ENCODE peak calls at places on chromosomes 3 and 15, in nine cellular contexts. C is A549, U is adrenal gland, Y is transverse colon, N is suprapubic skin, Q is IMR-90, J is right lobe of liver, T is uterus, W is spleen. O is an unnamed sample.

GRCh38 chr3:46883252-46884185 is 6.0 kb downstream of the PTH1R start:
- DNase-seq in Y (no peak), W (no peak), Q (no peak), N (no peak), T (no peak), J (no peak), U (no peak), C (no peak), O (no peak)

GRCh38 chr3:22089284-22089683 is 338.3 kb upstream of the ZNF385D start:
- DNase-seq in U (no peak), Q (peak), J (peak), T (no peak), Y (peak), C (peak), N (no peak), W (no peak), O (no peak)

GRCh38 chr15:35728176-35728938 is 182.4 kb upstream of the DPH6 start:
- DNase-seq in N (no peak), T (no peak), J (no peak), W (no peak), Y (no peak), C (peak), U (no peak), Q (no peak), O (no peak)

GRCh38 chr3:132292062-132292461 is 25.1 kb upstream of the ACP3 start:
- DNase-seq in Y (no peak), C (no peak), W (no peak), N (no peak), T (no peak), J (no peak), U (no peak), Q (no peak), O (no peak)

GRCh38 chr3:113496924-113497323 is 18.0 kb downstream of the SPICE1 start:
- DNase-seq in C (peak), J (no peak), W (no peak), Q (peak), N (no peak), U (no peak), Y (no peak), T (no peak), O (no peak)

GRCh38 chr3:88113311-88114162 is 36.2 kb upstream of the C3orf38 start:
- DNase-seq in J (peak), Q (peak), U (peak), W (no peak), C (peak), T (peak), N (no peak), Y (peak), O (peak)

GRCh38 chr3:13120246-13120927 is 47.2 kb upstream of the IQSEC1 start:
- DNase-seq in J (no peak), C (no peak), U (no peak), W (peak), Q (no peak), T (no peak), N (peak), Y (no peak), O (no peak)

GRCh38 chr3:139248593-139249255 is 95.1 kb upstream of the MRPS22 start:
- DNase-seq in C (no peak), U (no peak), Q (no peak), T (no peak), Y (no peak), J (no peak), W (no peak), N (no peak), O (no peak)

GRCh38 chr15:76340198-76340801 is 3.7 kb downstream of the ISL2 start:
- DNase-seq in Q (no peak), N (no peak), T (no peak), J (no peak), U (no peak), Y (peak), C (no peak), W (peak), O (no peak)

GRCh38 chr3:178947738-178948137 is 123.9 kb downstream of the ZMAT3 start:
- DNase-seq in Q (no peak), C (no peak), J (no peak), T (no peak), W (no peak), U (no peak), N (no peak), Y (no peak), O (no peak)

GRCh38 chr3:143002083-143002712 is 828 bp downstream of the U2SURP start:
- DNase-seq in Q (peak), J (no peak), N (no peak), W (no peak), T (no peak), C (peak), Y (no peak), U (no peak), O (no peak)

GRCh38 chr3:5891721-5892120 is 704.2 kb downstream of the EDEM1 start:
- DNase-seq in C (no peak), Y (no peak), U (no peak), Q (no peak), N (no peak), J (no peak), T (no peak), W (no peak), O (no peak)

GRCh38 chr3:28033059-28033784 is 208.2 kb upstream of the CMC1 start:
- DNase-seq in W (no peak), Y (no peak), J (no peak), Q (no peak), C (no peak), T (no peak), N (no peak), U (no peak), O (no peak)

GRCh38 chr3:47379488-47379899 is 1.3 kb upstream of the PTPN23 start:
- DNase-seq in N (no peak), Y (peak), Q (no peak), U (no peak), T (no peak), J (peak), W (peak), C (no peak), O (no peak)

GRCh38 chr3:11370134-11370533 is 97.9 kb downstream of the ATG7 start:
- DNase-seq in N (no peak), U (no peak), C (no peak), J (no peak), T (no peak), Q (no peak), Y (no peak), W (no peak), O (no peak)

GRCh38 chr3:177824190-177824786 is 627.0 kb upstream of the TBL1XR1 start:
- DNase-seq in W (no peak), J (peak), N (peak), Q (peak), C (peak), Y (peak), T (peak), U (peak), O (peak)

GRCh38 chr15:39135989-39136388 is 444.9 kb upstream of the THBS1 start:
- DNase-seq in U (no peak), W (no peak), C (no peak), T (no peak), J (no peak), Q (peak), N (no peak), Y (no peak), O (no peak)

GRCh38 chr3:149377408-149378111 is at the start of gene TM4SF1:
- DNase-seq in Q (peak), J (no peak), W (no peak), Y (peak), U (peak), T (peak), C (peak), N (no peak), O (peak)

GRCh38 chr15:88243895-88244787 is 12.4 kb downstream of the NTRK3 start:
- DNase-seq in N (no peak), J (no peak), C (peak), W (no peak), Y (no peak), Q (peak), T (no peak), U (no peak), O (no peak)

GRCh38 chr15:75123395-75123794 is 78.3 kb upstream of the C15orf39 start:
- DNase-seq in Y (no peak), W (no peak), C (peak), U (no peak), Q (peak), J (no peak), N (no peak), T (no peak), O (no peak)

GRCh38 chr3:128487813-128488635 is 5.0 kb downstream of the GATA2 start:
- DNase-seq in T (peak), C (peak), U (peak), W (peak), Y (peak), N (peak), J (peak), Q (peak), O (peak)

GRCh38 chr15:49137861-49138260 is 17.5 kb downstream of the COPS2 start:
- DNase-seq in Y (no peak), J (no peak), T (no peak), W (no peak), Q (peak), U (no peak), N (no peak), C (no peak), O (no peak)

GRCh38 chr15:34721802-34722795 is 32.7 kb downstream of the GJD2 start:
- DNase-seq in Q (peak), Y (no peak), W (peak), N (peak), J (peak), U (peak), C (peak), T (peak), O (peak)

GRCh38 chr3:41961061-41961749 is 698 bp downstream of the ULK4 start:
- DNase-seq in Y (peak), U (peak), N (peak), J (peak), T (peak), C (peak), Q (peak), W (peak), O (peak)

GRCh38 chr15:68375716-68376220 is 56.2 kb downstream of the ITGA11 start:
- DNase-seq in C (no peak), U (no peak), Y (no peak), W (no peak), T (peak), J (no peak), Q (no peak), N (peak), O (no peak)

GRCh38 chr15:40276927-40277326 is 5.9 kb downstream of the ANKRD63 start:
- DNase-seq in Q (no peak), J (no peak), W (no peak), T (no peak), N (no peak), Y (no peak), U (no peak), C (no peak), O (no peak)

GRCh38 chr15:101233651-101234281 is 18.1 kb downstream of the CHSY1 start:
- DNase-seq in U (no peak), C (no peak), Y (no peak), N (no peak), W (no peak), T (no peak), J (no peak), Q (no peak), O (no peak)

GRCh38 chr3:17741621-17742091 is 775 bp downstream of the TBC1D5 start:
- DNase-seq in T (no peak), N (no peak), Y (no peak), C (no peak), U (no peak), Q (no peak), J (no peak), W (no peak), O (peak)

GRCh38 chr15:92920595-92921169 is 20.6 kb downstream of the CHD2 start:
- DNase-seq in C (no peak), Y (no peak), W (no peak), T (no peak), U (no peak), J (no peak), Q (no peak), N (no peak), O (no peak)

GRCh38 chr15:89971592-89971997 is 29.5 kb upstream of the ZNF710 start:
- DNase-seq in C (peak), W (no peak), J (peak), T (peak), U (peak), Q (peak), N (peak), Y (peak), O (no peak)

GRCh38 chr3:101861978-101862421 is 12.7 kb downstream of the NFKBIZ start:
- DNase-seq in Q (no peak), T (no peak), N (no peak), W (no peak), J (no peak), U (no peak), Y (no peak), C (no peak), O (no peak)

GRCh38 chr3:51722362-51722761 is 15.5 kb downstream of the GRM2 start:
- DNase-seq in N (no peak), W (no peak), U (no peak), C (peak), Y (no peak), Q (no peak), T (no peak), J (no peak), O (no peak)

GRCh38 chr3:46680298-46680826 is 13.1 kb downstream of the ALS2CL start:
- DNase-seq in Q (no peak), U (no peak), N (no peak), W (no peak), Y (no peak), C (no peak), T (no peak), J (no peak), O (no peak)

GRCh38 chr3:55692958-55693558 is 206.0 kb upstream of the WNT5A start:
- DNase-seq in Q (peak), T (no peak), U (no peak), W (no peak), N (no peak), C (no peak), J (no peak), Y (no peak), O (no peak)
- TF ChIP-seq POLR2A in Q (no peak), T (no peak), U (no peak), W (no peak), N (no peak), C (no peak), J (no peak), Y (no peak), O (no peak)

DNA sequence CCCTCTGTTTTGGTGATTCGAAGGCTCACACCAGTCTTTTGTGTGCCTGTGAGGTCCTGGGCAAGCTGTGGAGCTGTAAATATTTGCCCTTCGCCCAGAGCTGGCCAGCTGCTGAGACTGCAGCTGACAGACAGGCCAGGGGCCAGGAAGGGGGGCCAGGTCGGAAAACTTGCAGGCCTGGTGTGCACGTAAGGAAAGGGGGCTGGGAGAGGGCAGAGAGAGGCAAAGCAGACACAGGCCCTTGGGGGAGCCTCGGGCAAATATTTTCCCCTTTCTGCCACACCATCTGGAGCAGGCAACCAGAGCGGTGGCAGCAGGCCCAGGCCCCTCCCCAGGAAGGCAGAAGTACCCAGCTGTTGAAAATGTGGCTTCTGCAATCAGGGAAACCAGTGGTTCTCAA is 2.6 kb downstream of the PDZRN3 start:
- DNase-seq in T (peak), W (no peak), Q (peak), J (peak), U (peak), Y (peak), N (no peak), C (no peak), O (no peak)
- H3K27ac ChIP-seq in T (peak), W (no peak), Q (peak), J (no peak), U (peak), Y (peak), N (peak), C (no peak), O (peak)

DNA sequence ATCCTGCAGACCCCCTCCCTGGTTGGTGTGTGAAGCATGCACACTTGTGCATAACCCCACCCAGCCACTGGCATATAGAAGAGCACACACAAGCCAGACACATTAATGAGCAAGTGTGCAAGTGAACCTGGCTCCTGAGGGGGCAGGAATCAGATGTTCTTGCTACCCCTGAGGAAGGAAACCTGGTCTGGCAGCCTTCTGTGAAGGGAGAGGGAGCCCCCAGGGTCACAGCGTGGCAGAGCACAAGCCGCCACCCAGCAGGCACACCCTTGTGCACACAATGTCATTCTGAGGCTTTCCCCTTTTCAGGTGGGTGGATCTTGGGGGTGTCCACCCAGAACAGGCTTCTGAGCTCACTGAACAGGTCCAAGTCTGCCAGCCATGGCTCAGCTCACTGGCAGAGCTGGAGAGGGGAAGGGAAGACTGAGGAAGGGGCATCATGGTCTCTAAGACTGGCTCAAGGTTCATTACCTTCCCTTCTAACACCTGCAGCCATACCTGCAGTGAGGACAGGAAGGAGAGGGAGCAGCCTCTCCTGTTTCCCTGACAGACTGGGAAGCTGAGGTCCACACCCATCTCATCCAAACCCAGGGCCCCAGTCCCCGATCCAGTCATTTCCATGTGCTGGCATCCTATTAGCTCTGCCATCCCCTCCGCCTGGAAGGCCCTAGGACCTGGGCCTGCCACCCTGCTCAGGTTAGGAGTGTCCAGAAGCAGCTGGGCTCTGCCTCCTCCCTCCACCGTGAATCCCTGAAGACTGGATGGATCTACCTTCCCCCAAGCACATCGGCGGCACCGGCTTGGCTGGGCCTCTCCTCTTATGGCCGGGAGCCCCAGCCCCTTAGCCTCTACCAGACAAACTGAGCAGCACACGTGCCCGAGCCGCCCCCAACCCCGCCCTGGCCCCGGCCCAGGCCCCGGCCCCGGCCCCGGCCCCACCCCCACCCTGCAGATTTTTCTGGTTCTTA is 31.4 kb upstream of the SEMA3F start:
- DNase-seq in Q (no peak), C (no peak), Y (no peak), J (no peak), U (peak), N (peak), T (no peak), W (no peak), O (no peak)
- TF ChIP-seq POLR2A in Q (no peak), C (no peak), Y (no peak), J (no peak), U (no peak), N (no peak), T (no peak), W (no peak), O (no peak)

GRCh38 chr3:151306168-151306810 is 10.3 kb downstream of the GPR87 start:
- DNase-seq in T (no peak), Q (no peak), U (no peak), Y (no peak), N (no peak), J (no peak), W (no peak), C (no peak), O (no peak)
- H3K27ac ChIP-seq in T (no peak), Q (no peak), U (no peak), Y (no peak), N (peak), J (no peak), W (no peak), C (peak), O (no peak)

GRCh38 chr3:108433928-108434327 is 76.5 kb downstream of the MYH15 start:
- DNase-seq in C (no peak), J (no peak), W (no peak), Y (no peak), U (no peak), T (no peak), Q (no peak), N (no peak), O (no peak)
- TF ChIP-seq POLR2A in C (no peak), J (no peak), W (no peak), Y (no peak), U (no peak), T (no peak), Q (no peak), N (no peak), O (no peak)

O was measured in tibial nerve.